ENCODE peak calls at places on chromosomes 13 and 19, in five cellular contexts. I is Calu3, Y is right lobe of liver, B is glomerular endothelial cell, G is upper lobe of right lung. T is an unnamed sample.

GRCh38 chr19:37346091-37346490 is 24.8 kb upstream of the ZNF527 start:
- DNase-seq in I (no peak), Y (no peak), B (no peak), G (no peak), T (no peak)

GRCh38 chr13:43861863-43862262 is 17.7 kb downstream of the CCDC122 start:
- DNase-seq in I (no peak), Y (no peak), B (no peak), G (no peak), T (no peak)

GRCh38 chr19:9986787-9987281 is 23.5 kb downstream of the COL5A3 start:
- DNase-seq in I (no peak), Y (no peak), B (no peak), G (no peak), T (no peak)

GRCh38 chr13:47472516-47472915 is 528.6 kb downstream of the SUCLA2 start:
- DNase-seq in I (no peak), Y (no peak), B (no peak), G (no peak), T (no peak)

GRCh38 chr13:20465218-20465879 is 60.3 kb downstream of the CRYL1 start:
- DNase-seq in I (no peak), Y (no peak), B (no peak), G (no peak), T (no peak)

GRCh38 chr13:81171065-81171647 is 830.2 kb upstream of the SPRY2 start:
- DNase-seq in I (no peak), Y (no peak), B (peak), G (no peak), T (no peak)

GRCh38 chr19:11710313-11710712 is 28.4 kb downstream of the ZNF823 start:
- DNase-seq in I (no peak), Y (no peak), B (no peak), G (no peak), T (no peak)

GRCh38 chr13:49055021-49055420 is 79.3 kb downstream of the FNDC3A start:
- DNase-seq in I (no peak), Y (no peak), B (no peak), G (no peak), T (no peak)

GRCh38 chr19:11887618-11888531 is at the start of gene ZNF69:
- DNase-seq in I (peak), Y (peak), B (no peak), G (peak), T (peak)

GRCh38 chr13:80235559-80236296 is 105.2 kb downstream of the SPRY2 start:
- DNase-seq in I (peak), Y (no peak), B (peak), G (no peak), T (no peak)

GRCh38 chr19:12365094-12365371 is 450 bp downstream of the ZNF442 start:
- DNase-seq in I (no peak), Y (no peak), B (no peak), G (no peak), T (peak)

GRCh38 chr13:44755872-44756271 is 179.7 kb upstream of the TSC22D1 start:
- DNase-seq in I (no peak), Y (no peak), B (no peak), G (no peak), T (no peak)

GRCh38 chr19:42246143-42246868 is 3.9 kb upstream of the GSK3A start:
- DNase-seq in I (peak), Y (peak), B (no peak), G (peak), T (peak)

GRCh38 chr13:97226788-97227627 is 4.9 kb downstream of the MBNL2 start:
- DNase-seq in I (no peak), Y (no peak), B (no peak), G (no peak), T (no peak)

GRCh38 chr13:41597348-41598041 is 140.1 kb downstream of the RGCC start:
- DNase-seq in I (no peak), Y (no peak), B (no peak), G (no peak), T (no peak)

GRCh38 chr19:38736036-38736412 is 8.2 kb downstream of the CAPN12 start:
- DNase-seq in I (peak), Y (peak), B (no peak), G (peak), T (peak)

GRCh38 chr13:47420012-47420411 is 523.2 kb upstream of the HTR2A start:
- DNase-seq in I (no peak), Y (no peak), B (no peak), G (no peak), T (no peak)

GRCh38 chr13:73943137-73943964 is 190.9 kb downstream of the KLF12 start:
- DNase-seq in I (no peak), Y (no peak), B (no peak), G (no peak), T (no peak)

GRCh38 chr13:30446122-30446500 is 19.6 kb downstream of the HMGB1 start:
- DNase-seq in I (no peak), Y (no peak), B (no peak), G (no peak), T (no peak)

GRCh38 chr19:38090561-38090960 is 133.5 kb downstream of the DPF1 start:
- DNase-seq in I (no peak), Y (peak), B (no peak), G (no peak), T (no peak)